ENCODE peak calls at places on chromosomes 13 and 19, in ten cellular contexts. R, C, H, A, I, L, G, Y, W and F are unnamed samples.

GRCh38 chr19:3710265-3710812 is 2.2 kb downstream of the TJP3 start:
- DNase-seq in G (peak; percentile 68), L (peak; percentile 71), W (peak; percentile 48), R (no peak), A (peak; percentile 32), Y (peak; percentile 50), I (peak; percentile 75), C (peak; percentile 66), H (no peak), F (peak; percentile 20)

GRCh38 chr13:49248433-49249002 is 793 bp downstream of the CDADC1 start:
- DNase-seq in H (no peak), A (no peak), C (no peak), I (no peak), R (no peak), G (peak; percentile 8), Y (peak; percentile 16), W (no peak), L (peak; percentile 1), F (peak; percentile 6)

GRCh38 chr19:29622191-29623070 is 16.3 kb downstream of the POP4 start:
- DNase-seq in C (no peak), H (no peak), G (peak; percentile 63), Y (peak; percentile 38), R (no peak), W (no peak), I (no peak), L (no peak), A (no peak), F (no peak)

GRCh38 chr13:113562866-113563265 is 21.7 kb upstream of the TFDP1 start:
- DNase-seq in C (no peak), G (no peak), A (no peak), L (no peak), I (no peak), R (no peak), Y (no peak), W (no peak), H (no peak), F (no peak)

GRCh38 chr19:11481777-11482383 is 1.0 kb upstream of the ELAVL3 start:
- DNase-seq in R (peak; percentile 57), H (no peak), G (peak; percentile 88), I (no peak), A (peak; percentile 98), L (peak; percentile 79), W (peak; percentile 64), C (peak; percentile 99), Y (peak; percentile 88), F (peak; percentile 77)

GRCh38 chr19:52673014-52673413 is 34.9 kb upstream of the ZNF83 start:
- DNase-seq in W (no peak), Y (no peak), A (no peak), H (no peak), C (no peak), I (no peak), L (no peak), G (no peak), R (no peak), F (no peak)

GRCh38 chr19:38806371-38806770 is 6.4 kb downstream of the LGALS4 start:
- DNase-seq in A (no peak), W (no peak), R (no peak), I (peak; percentile 15), Y (no peak), C (peak; percentile 45), H (no peak), L (no peak), G (peak; percentile 6), F (no peak)

GRCh38 chr19:35211545-35212230 is 16.9 kb downstream of the FAM187B start:
- DNase-seq in A (no peak), R (no peak), C (no peak), Y (no peak), I (no peak), W (no peak), G (no peak), L (no peak), H (peak; percentile 38), F (no peak)

GRCh38 chr19:47758433-47758784 is 13.1 kb downstream of the NOP53 start:
- DNase-seq in C (no peak), H (no peak), I (no peak), L (no peak), W (no peak), A (no peak), Y (no peak), R (no peak), G (no peak), F (no peak)

GRCh38 chr13:75329723-75330122 is 152.2 kb downstream of the TBC1D4 start:
- DNase-seq in C (no peak), H (no peak), L (no peak), R (no peak), A (no peak), W (no peak), Y (no peak), G (no peak), I (no peak), F (no peak)

GRCh38 chr19:23774156-23774971 is 15.7 kb upstream of the ZNF681 start:
- DNase-seq in A (no peak), R (no peak), H (no peak), W (no peak), L (no peak), C (no peak), G (no peak), I (no peak), Y (no peak), F (no peak)

GRCh38 chr19:48333467-48334384 is 8.4 kb downstream of the EMP3 start:
- DNase-seq in W (peak; percentile 81), L (peak; percentile 89), G (peak; percentile 96), Y (peak; percentile 91), I (peak; percentile 90), H (peak; percentile 73), R (peak; percentile 66), C (peak; percentile 94), A (peak; percentile 79), F (peak; percentile 91)

GRCh38 chr13:95710313-95710712 is 33.4 kb downstream of the DNAJC3 start:
- DNase-seq in W (no peak), R (no peak), Y (peak; percentile 70), C (no peak), A (no peak), L (no peak), I (no peak), G (no peak), H (no peak), F (peak; percentile 60)

GRCh38 chr13:76630629-76631028 is 255.6 kb downstream of the KCTD12 start:
- DNase-seq in W (no peak), G (no peak), I (no peak), R (no peak), Y (no peak), H (no peak), A (no peak), L (peak; percentile 47), C (no peak), F (no peak)

GRCh38 chr19:2150794-2151338 is 500 bp downstream of the AP3D1 start:
- DNase-seq in I (no peak), Y (no peak), G (no peak), C (peak; percentile 46), R (peak; percentile 28), A (no peak), L (no peak), H (no peak), W (no peak), F (no peak)

GRCh38 chr13:98672947-98673545 is 79.4 kb downstream of the SLC15A1 start:
- DNase-seq in W (no peak), Y (peak; percentile 57), L (peak; percentile 59), A (peak; percentile 39), R (peak; percentile 49), H (no peak), G (peak; percentile 87), I (peak; percentile 40), C (peak; percentile 60), F (peak; percentile 59)

GRCh38 chr19:14516746-14517438 is 1.3 kb downstream of the DNAJB1 start:
- DNase-seq in H (no peak), L (no peak), I (no peak), Y (peak; percentile 15), A (no peak), W (no peak), R (no peak), G (no peak), C (no peak), F (no peak)

GRCh38 chr19:54337858-54338230 is 1.1 kb downstream of the LILRA4 start:
- DNase-seq in L (no peak), C (no peak), A (no peak), R (no peak), W (no peak), Y (no peak), I (no peak), G (no peak), H (no peak), F (no peak)

GRCh38 chr19:33492090-33492489 is 29.5 kb downstream of the PEPD start:
- DNase-seq in C (no peak), Y (no peak), W (no peak), H (no peak), A (no peak), R (no peak), L (no peak), G (no peak), I (no peak), F (no peak)

GRCh38 chr13:24279267-24279666 is 30.1 kb upstream of the C1QTNF9 start:
- DNase-seq in Y (no peak), I (no peak), A (no peak), G (no peak), H (no peak), R (no peak), W (no peak), L (no peak), C (no peak), F (no peak)

GRCh38 chr19:47111081-47111589 is 2.4 kb downstream of the ZC3H4 start:
- DNase-seq in A (peak; percentile 45), H (no peak), G (no peak), L (no peak), W (no peak), C (peak; percentile 25), Y (no peak), I (no peak), R (no peak), F (no peak)

GRCh38 chr19:6235031-6235951 is 44.5 kb downstream of the MLLT1 start:
- DNase-seq in Y (no peak), C (no peak), H (no peak), A (no peak), W (no peak), G (peak; percentile 14), I (no peak), L (no peak), R (no peak), F (no peak)

GRCh38 chr13:44293908-44294735 is 79.5 kb upstream of the SERP2 start:
- DNase-seq in R (no peak), A (no peak), G (no peak), H (no peak), Y (peak; percentile 44), I (no peak), C (no peak), W (no peak), L (no peak), F (no peak)

GRCh38 chr19:2254052-2254872 is 2.0 kb downstream of the JSRP1 start:
- DNase-seq in G (peak; percentile 71), C (peak; percentile 51), Y (no peak), H (no peak), L (no peak), R (peak; percentile 77), W (no peak), I (peak; percentile 91), A (no peak), F (no peak)

GRCh38 chr13:48859168-48860105 is 116.3 kb upstream of the FNDC3A start:
- DNase-seq in Y (no peak), I (no peak), L (no peak), R (no peak), H (no peak), C (no peak), W (no peak), G (peak; percentile 30), A (no peak), F (no peak)

GRCh38 chr13:84352946-84353345 is 470.7 kb upstream of the SLITRK1 start:
- DNase-seq in G (no peak), I (no peak), R (no peak), W (no peak), L (no peak), A (no peak), C (no peak), Y (no peak), H (no peak), F (no peak)

GRCh38 chr13:28258401-28258800 is 120.1 kb downstream of the PAN3 start:
- DNase-seq in I (no peak), C (no peak), Y (no peak), W (no peak), H (no peak), R (no peak), L (no peak), A (no peak), G (no peak), F (no peak)

GRCh38 chr19:5913739-5914357 is at the start of gene CAPS:
- DNase-seq in L (no peak), A (no peak), Y (peak; percentile 77), C (no peak), G (peak; percentile 53), H (no peak), R (no peak), I (no peak), W (no peak), F (no peak)